ENCODE peak calls at places on chromosomes 1 and 21, in seven cellular contexts. X is GM10248; F is CD8-positive, alpha-beta memory T cell; N is activated CD4-positive, CD25-positive, alpha-beta regulatory T cell treated with anti-CD3 and anti-CD28 coated beads, Interleukin-2, amount 50 U/mL, for 72 hours; U is HCT116; Y is NCI-H1092 treated with DMSO at 0.1 percent for 48 hours; P is NCI-H1048. T is an unnamed sample.

GRCh38 chr1:59674605-59675004 is 140.1 kb upstream of the HOOK1 start:
- DNase-seq in F (no peak), U (no peak), Y (peak; percentile 44), N (no peak), X (no peak), P (no peak), T (no peak)

GRCh38 chr1:59332983-59333382 is 36.1 kb downstream of the FGGY start:
- DNase-seq in Y (no peak), U (no peak), N (no peak), X (no peak), F (no peak), P (no peak), T (no peak)

GRCh38 chr21:41501919-41502318 is 6.0 kb downstream of the TMPRSS2 start:
- DNase-seq in Y (no peak), N (no peak), X (no peak), F (no peak), U (no peak), P (no peak), T (no peak)

GRCh38 chr21:45319461-45320211 is 31.9 kb upstream of the POFUT2 start:
- DNase-seq in F (no peak), P (no peak), Y (no peak), X (no peak), U (no peak), N (no peak), T (no peak)

GRCh38 chr1:179754031-179754624 is 11.0 kb downstream of the FAM163A start:
- DNase-seq in Y (no peak), F (no peak), U (no peak), X (no peak), P (no peak), N (no peak), T (peak; percentile 18)

GRCh38 chr1:116529681-116530080 is 41.1 kb downstream of the CD58 start:
- DNase-seq in U (no peak), F (no peak), Y (no peak), P (no peak), N (no peak), X (no peak), T (no peak)

GRCh38 chr1:4071675-4072074 is 171.6 kb upstream of the C1orf174 start:
- DNase-seq in P (no peak), U (no peak), X (no peak), Y (no peak), F (no peak), N (no peak), T (no peak)

GRCh38 chr21:31099122-31099521 is 60.8 kb upstream of the KRTAP19-8 start:
- DNase-seq in N (no peak), Y (no peak), U (no peak), P (no peak), X (no peak), F (no peak), T (no peak)

GRCh38 chr1:170326221-170326620 is 180.5 kb downstream of the NTMT2 start:
- DNase-seq in F (no peak), X (no peak), P (no peak), N (no peak), Y (no peak), U (no peak), T (no peak)

GRCh38 chr1:47002211-47002610 is 21.3 kb upstream of the CYP4X1 start:
- DNase-seq in F (no peak), X (no peak), Y (no peak), U (no peak), P (no peak), N (no peak), T (no peak)

GRCh38 chr21:16535100-16535418 is 805.3 kb downstream of the USP25 start:
- DNase-seq in X (no peak), N (no peak), U (no peak), F (no peak), P (no peak), Y (peak; percentile 83), T (peak; percentile 45)

GRCh38 chr1:35847935-35848565 is 35.0 kb upstream of the AGO1 start:
- DNase-seq in P (no peak), N (no peak), X (no peak), Y (no peak), U (no peak), F (no peak), T (no peak)

GRCh38 chr1:108747898-108748297 is 1.4 kb downstream of the STXBP3 start:
- DNase-seq in N (no peak), Y (no peak), F (no peak), U (no peak), P (no peak), X (no peak), T (no peak)

GRCh38 chr1:155651861-155652661 is 36.5 kb downstream of the YY1AP1 start:
- DNase-seq in Y (no peak), N (no peak), P (no peak), X (no peak), F (no peak), U (no peak), T (no peak)

GRCh38 chr1:245969274-245969673 is 537.8 kb downstream of the SMYD3 start:
- DNase-seq in P (no peak), Y (no peak), N (no peak), U (no peak), X (no peak), F (no peak), T (peak; percentile 23)

GRCh38 chr1:6244401-6245054 is 549 bp downstream of the HES3 start:
- DNase-seq in P (no peak), Y (no peak), X (no peak), N (no peak), U (no peak), F (no peak), T (no peak)

GRCh38 chr1:153518562-153518961 is 17.2 kb downstream of the S100A6 start:
- DNase-seq in X (no peak), P (no peak), Y (no peak), F (no peak), U (no peak), N (no peak), T (no peak)

GRCh38 chr1:83779565-83779964 is 219.4 kb downstream of the TTLL7 start:
- DNase-seq in F (no peak), N (no peak), X (no peak), P (no peak), U (no peak), Y (no peak), T (no peak)

GRCh38 chr1:113811353-113811887 is 856 bp downstream of the RSBN1 start:
- DNase-seq in Y (peak; percentile 62), U (no peak), X (no peak), F (no peak), P (no peak), N (no peak), T (no peak)

GRCh38 chr21:35674895-35675470 is 385.3 kb downstream of the SETD4 start:
- DNase-seq in U (no peak), F (no peak), N (no peak), X (no peak), Y (no peak), P (no peak), T (no peak)

GRCh38 chr1:161258439-161259386 is at the start of gene PCP4L1:
- DNase-seq in Y (no peak), P (no peak), U (no peak), X (peak; percentile 70), F (no peak), N (peak; percentile 41), T (no peak)

GRCh38 chr1:203085528-203086406 is at the start of gene MYOG:
- DNase-seq in X (no peak), F (no peak), Y (peak; percentile 57), U (no peak), N (no peak), P (no peak), T (no peak)

GRCh38 chr1:107195476-107195875 is 54.6 kb downstream of the NTNG1 start:
- DNase-seq in P (no peak), F (no peak), Y (no peak), U (no peak), N (no peak), X (no peak), T (no peak)

GRCh38 chr1:244361764-244362473 is 89.8 kb downstream of the ADSS2 start:
- DNase-seq in Y (no peak), N (no peak), U (no peak), F (no peak), P (no peak), X (no peak), T (peak; percentile 48)

GRCh38 chr21:15768045-15768601 is 38.3 kb downstream of the USP25 start:
- DNase-seq in N (no peak), X (no peak), U (no peak), F (no peak), Y (no peak), P (no peak), T (no peak)

GRCh38 chr1:17405898-17406759 is 33.3 kb downstream of the RCC2 start:
- DNase-seq in Y (peak; percentile 23), F (no peak), U (peak; percentile 22), X (peak; percentile 78), P (no peak), N (peak; percentile 38), T (peak; percentile 14)

GRCh38 chr21:25313891-25314646 is 293.2 kb downstream of the MRPL39 start:
- DNase-seq in X (no peak), P (no peak), N (no peak), Y (no peak), U (no peak), F (no peak), T (peak; percentile 25)

GRCh38 chr1:27529638-27530018 is 39.7 kb upstream of the WASF2 start:
- DNase-seq in U (no peak), F (no peak), P (no peak), Y (peak; percentile 53), N (no peak), X (no peak), T (no peak)

GRCh38 chr1:223011230-223011856 is 131.7 kb downstream of the TLR5 start:
- DNase-seq in Y (no peak), N (no peak), U (no peak), P (no peak), F (no peak), X (no peak), T (no peak)

GRCh38 chr21:45767071-45768006 is 123.8 kb downstream of the PCBP3 start:
- DNase-seq in N (no peak), X (no peak), P (no peak), U (no peak), F (no peak), Y (no peak), T (no peak)

GRCh38 chr1:15430787-15431570 is 7.3 kb upstream of the CTRC start:
- DNase-seq in U (no peak), F (peak; percentile 70), N (peak; percentile 85), Y (peak; percentile 45), P (no peak), X (peak; percentile 89), T (no peak)

GRCh38 chr1:228957535-228957934 is 222.3 kb downstream of the RHOU start:
- DNase-seq in N (no peak), P (no peak), X (no peak), U (no peak), Y (no peak), F (no peak), T (no peak)

GRCh38 chr1:201282931-201283829 is at the start of gene PKP1:
- DNase-seq in N (no peak), F (no peak), P (no peak), U (no peak), X (no peak), Y (no peak), T (no peak)

GRCh38 chr1:34681481-34682451 is 73.1 kb upstream of the GJB5 start:
- DNase-seq in X (peak; percentile 50), Y (peak; percentile 46), U (peak; percentile 52), F (peak; percentile 8), N (peak; percentile 40), P (no peak), T (peak; percentile 7)

GRCh38 chr1:91799863-91800262 is 86.1 kb downstream of the TGFBR3 start:
- DNase-seq in N (no peak), F (no peak), U (no peak), X (no peak), Y (no peak), P (no peak), T (no peak)

GRCh38 chr1:40389234-40389815 is 15.8 kb downstream of the SMAP2 start:
- DNase-seq in F (no peak), N (no peak), U (no peak), P (no peak), X (no peak), Y (no peak), T (no peak)